ENCODE peak calls at places on chromosomes 13 and 19, in nine cellular contexts. F is COR-L47; E is gastrocnemius medialis; N is stimulated activated CD4-positive, alpha-beta T cell treated with anti-CD3 and anti-CD28 coated beads, Interleukin-2, amount 100 ng/mL, for 48 hours; Y is GM23338; B is astrocyte of the spinal cord; T is NCI-H774; O is caudate nucleus; H is PC-3. V is an unnamed sample.

GRCh38 chr13:107811233-107811632 is 404.1 kb downstream of the LIG4 start:
- DNase-seq in F (no peak), E (no peak), N (no peak), Y (no peak), B (no peak), T (no peak), O (no peak), H (no peak), V (no peak)

GRCh38 chr19:49110567-49110966 is 3.6 kb upstream of the LIN7B start:
- DNase-seq in F (no peak), E (no peak), N (no peak), Y (no peak), B (peak), T (no peak), O (no peak), H (no peak), V (no peak)

GRCh38 chr13:28340272-28340793 is 154.6 kb downstream of the FLT1 start:
- DNase-seq in F (no peak), E (no peak), N (no peak), Y (no peak), B (no peak), T (no peak), O (no peak), H (peak), V (no peak)

GRCh38 chr19:17243854-17244617 is 1.7 kb downstream of the NR2F6 start:
- DNase-seq in F (no peak), E (no peak), N (no peak), Y (peak), B (no peak), T (no peak), O (no peak), H (peak), V (peak)

GRCh38 chr13:20525601-20526544 is at the start of gene CRYL1:
- DNase-seq in F (peak), E (peak), N (peak), Y (peak), B (peak), T (peak), O (peak), H (peak), V (peak)

GRCh38 chr13:110811008-110811720 is 97.7 kb downstream of the ING1 start:
- DNase-seq in F (no peak), E (no peak), N (no peak), Y (no peak), B (no peak), T (no peak), O (no peak), H (no peak), V (peak)

GRCh38 chr13:75180805-75181455 is 301.0 kb downstream of the TBC1D4 start:
- DNase-seq in F (no peak), E (no peak), N (no peak), Y (no peak), B (peak), T (no peak), O (no peak), H (peak), V (no peak)

GRCh38 chr13:42720116-42720857 is 61.1 kb upstream of the FAM216B start:
- DNase-seq in F (no peak), E (no peak), N (no peak), Y (no peak), B (peak), T (no peak), O (no peak), H (peak), V (no peak)

GRCh38 chr13:105410602-105411001 is 1124.9 kb downstream of the EFNB2 start:
- DNase-seq in F (no peak), E (no peak), N (peak), Y (peak), B (no peak), T (no peak), O (peak), H (peak), V (peak)

V was measured in tibial artery.